ENCODE peak calls at places on chromosomes 6 and 20, in ten cellular contexts. O is right cardiac atrium; C is pancreas; D is activated T-cell treated with anti-CD3 and anti-CD28 coated beads, Interleukin-2, amount 50 U/mL, for 72 hours; T is esophagus mucosa; E is HCT116; S is left cardiac atrium; N is upper lobe of right lung; Q is activated CD4-positive, alpha-beta T cell treated with anti-CD3 and anti-CD28 coated beads for 36 hours; W is sciatic nerve. I is an unnamed sample.
A peak's percentile ranks its signal among the peaks of the same experiment; 100 is the strongest.

GRCh38 chr6:17159240-17159639 is 57.4 kb downstream of the STMND1 start:
- ATAC-seq in T (no peak), S (no peak), Q (no peak), W (no peak), N (peak; percentile 50), O (no peak), D (no peak), E (no peak), C (peak; percentile 90), I (no peak)

GRCh38 chr6:138824482-138825134 is 28.7 kb downstream of the ECT2L start:
- ATAC-seq in C (no peak), D (peak; percentile 90), W (no peak), S (no peak), N (no peak), Q (peak; percentile 96), T (peak; percentile 83), E (peak; percentile 42), O (peak; percentile 18), I (no peak)

GRCh38 chr20:51818479-51819008 is 16.2 kb upstream of the SALL4 start:
- ATAC-seq in S (no peak), E (no peak), C (no peak), T (no peak), W (no peak), O (no peak), D (no peak), Q (no peak), N (no peak), I (no peak)

GRCh38 chr20:37810027-37810426 is 92.9 kb upstream of the VSTM2L start:
- ATAC-seq in C (no peak), D (no peak), S (no peak), E (no peak), T (no peak), Q (no peak), W (no peak), N (no peak), O (no peak), I (no peak)

GRCh38 chr20:63830821-63831593 is at the start of gene ZBTB46:
- ATAC-seq in D (peak; percentile 63), C (peak; percentile 61), Q (peak; percentile 40), N (peak; percentile 65), T (peak; percentile 43), O (peak; percentile 25), S (peak; percentile 51), E (peak; percentile 49), W (no peak), I (peak; percentile 57)

GRCh38 chr6:35146453-35146852 is 5.3 kb upstream of the TCP11 start:
- ATAC-seq in D (peak; percentile 43), O (peak; percentile 81), Q (no peak), C (peak; percentile 84), T (peak; percentile 66), S (peak; percentile 94), W (peak; percentile 93), N (peak; percentile 87), E (peak; percentile 90), I (peak; percentile 62)

GRCh38 chr6:47376930-47377329 is 67.2 kb upstream of the TNFRSF21 start:
- ATAC-seq in Q (peak; percentile 68), D (peak; percentile 53), W (no peak), C (no peak), O (no peak), T (no peak), E (no peak), S (no peak), N (no peak), I (no peak)

GRCh38 chr6:31927868-31928671 is 553 bp downstream of the C2 start:
- ATAC-seq in C (peak; percentile 20), Q (no peak), E (no peak), O (peak; percentile 29), W (peak; percentile 42), N (peak; percentile 21), S (peak; percentile 12), D (no peak), T (peak; percentile 31), I (no peak)

GRCh38 chr20:41247523-41248370 is 69.8 kb downstream of the ZHX3 start:
- ATAC-seq in Q (no peak), N (no peak), E (no peak), W (no peak), O (no peak), C (no peak), T (no peak), S (no peak), D (no peak), I (peak; percentile 2)

GRCh38 chr6:45474376-45474775 is 96.6 kb upstream of the SUPT3H start:
- ATAC-seq in S (no peak), N (no peak), D (no peak), O (no peak), Q (no peak), T (no peak), C (peak; percentile 40), W (no peak), E (no peak), I (no peak)

GRCh38 chr20:40961686-40962640 is 66.7 kb upstream of the TOP1 start:
- ATAC-seq in O (no peak), E (no peak), N (no peak), D (peak; percentile 80), C (no peak), Q (peak; percentile 53), S (no peak), W (no peak), T (no peak), I (no peak)

GRCh38 chr6:6858533-6858982 is 249.2 kb upstream of the RREB1 start:
- ATAC-seq in T (no peak), Q (no peak), S (no peak), E (no peak), N (peak; percentile 16), O (no peak), D (no peak), C (no peak), W (peak; percentile 27), I (no peak)

GRCh38 chr6:92810913-92811312 is 608.4 kb downstream of the EPHA7 start:
- ATAC-seq in O (no peak), S (no peak), W (no peak), E (no peak), D (no peak), Q (no peak), C (peak; percentile 69), T (no peak), N (peak; percentile 62), I (no peak)

GRCh38 chr6:152375200-152375599 is 262.0 kb downstream of the SYNE1 start:
- ATAC-seq in T (no peak), C (no peak), W (no peak), O (no peak), E (no peak), D (no peak), S (no peak), Q (no peak), N (peak; percentile 88), I (no peak)

GRCh38 chr20:41654884-41655283 is 36.7 kb upstream of the CHD6 start:
- ATAC-seq in S (no peak), N (peak; percentile 36), O (peak; percentile 57), C (no peak), W (no peak), T (peak; percentile 35), D (no peak), Q (no peak), E (no peak), I (no peak)